ENCODE peak calls at places on chromosomes 12 and 14, in ten cellular contexts. H is RWPE2, P is brain microvascular endothelial cell, N is choroid plexus epithelial cell, K is IMR-90, Q is endothelial cell of umbilical vein, S is stomach, C is heart left ventricle, X is AG10803, T is DND-41. G is an unnamed sample.

GRCh38 chr12:54378791-54379400 is 5.6 kb downstream of the ZNF385A start:
- DNase-seq in S (peak), T (peak), P (no peak), X (no peak), Q (peak), N (no peak), H (no peak), C (peak), K (no peak), G (no peak)

GRCh38 chr12:94078138-94078723 is 70.1 kb upstream of the PLXNC1 start:
- DNase-seq in H (no peak), Q (no peak), T (peak), P (no peak), N (no peak), K (no peak), X (no peak), C (no peak), S (no peak), G (no peak)

GRCh38 chr12:1880876-1881275 is 37.6 kb downstream of the CACNA2D4 start:
- DNase-seq in S (no peak), P (no peak), X (no peak), K (no peak), C (no peak), N (no peak), T (no peak), H (no peak), Q (no peak), G (no peak)

GRCh38 chr12:55797068-55797467 is 20.5 kb downstream of the SARNP start:
- DNase-seq in Q (peak), T (peak), K (peak), H (no peak), P (peak), N (peak), C (no peak), S (no peak), X (peak), G (peak)

GRCh38 chr14:50531595-50532501 is 521 bp downstream of the MAP4K5 start:
- DNase-seq in X (peak), P (peak), T (peak), N (peak), K (peak), S (peak), C (peak), Q (peak), H (peak), G (peak)

GRCh38 chr12:116726749-116727148 is 11.1 kb downstream of the SPRING1 start:
- DNase-seq in N (peak), K (no peak), Q (peak), X (peak), C (no peak), T (no peak), H (no peak), P (no peak), S (no peak), G (peak)

GRCh38 chr12:3071710-3072109 is 5.5 kb upstream of the TSPAN9 start:
- DNase-seq in H (no peak), X (no peak), N (no peak), K (no peak), T (no peak), Q (no peak), S (no peak), P (no peak), C (no peak), G (no peak)

GRCh38 chr14:93688239-93688666 is 100.0 kb downstream of the PRIMA1 start:
- DNase-seq in C (no peak), T (no peak), H (no peak), Q (no peak), S (no peak), P (no peak), N (no peak), K (no peak), X (no peak), G (no peak)

GRCh38 chr12:19388131-19388549 is 51.2 kb upstream of the AEBP2 start:
- DNase-seq in C (peak), S (no peak), X (peak), P (no peak), H (no peak), Q (no peak), T (no peak), N (peak), K (peak), G (peak)

GRCh38 chr12:56220611-56221232 is 1.0 kb downstream of the RNF41 start:
- DNase-seq in Q (peak), C (no peak), K (peak), T (no peak), P (no peak), S (no peak), H (no peak), X (peak), N (peak), G (peak)

GRCh38 chr12:79512068-79512467 is 178.7 kb downstream of the PAWR start:
- DNase-seq in X (no peak), H (no peak), P (no peak), Q (no peak), K (no peak), C (no peak), T (no peak), N (no peak), S (no peak), G (no peak)

GRCh38 chr14:89417111-89417468 is at the start of gene FOXN3:
- DNase-seq in N (peak), K (peak), C (peak), S (peak), T (peak), X (peak), H (peak), Q (peak), P (peak), G (peak)

GRCh38 chr12:121026274-121027045 is 10.2 kb upstream of the C12orf43 start:
- DNase-seq in N (no peak), K (no peak), T (no peak), C (no peak), X (no peak), P (no peak), Q (no peak), H (no peak), S (no peak), G (no peak)

GRCh38 chr12:22355011-22355580 is 20.6 kb upstream of the ST8SIA1 start:
- DNase-seq in X (no peak), N (no peak), H (no peak), T (no peak), Q (no peak), P (no peak), C (no peak), K (no peak), S (no peak), G (no peak)

GRCh38 chr12:10331642-10332239 is 24.1 kb downstream of the KLRD1 start:
- DNase-seq in T (no peak), Q (peak), C (no peak), X (peak), N (peak), S (no peak), P (peak), K (peak), H (no peak), G (peak)

GRCh38 chr14:54676822-54677708 is 110.1 kb downstream of the SAMD4A start:
- DNase-seq in K (peak), N (peak), S (no peak), P (peak), Q (peak), T (no peak), X (peak), H (no peak), C (no peak), G (peak)

GRCh38 chr12:51139292-51139844 is 33.6 kb downstream of the TFCP2 start:
- DNase-seq in T (no peak), N (no peak), X (no peak), C (no peak), S (no peak), P (no peak), H (no peak), Q (no peak), K (no peak), G (no peak)

GRCh38 chr12:15830538-15830937 is 41.4 kb upstream of the EPS8 start:
- DNase-seq in H (no peak), N (peak), C (no peak), P (peak), X (peak), S (no peak), T (no peak), K (peak), Q (no peak), G (peak)

GRCh38 chr12:116415408-116416108 is 138.1 kb upstream of the MED13L start:
- DNase-seq in K (no peak), X (no peak), T (no peak), S (no peak), Q (no peak), N (no peak), C (no peak), P (no peak), H (no peak), G (no peak)

GRCh38 chr14:74911221-74911620 is 11.8 kb downstream of the RPS6KL1 start:
- DNase-seq in C (no peak), T (no peak), P (no peak), S (no peak), K (no peak), N (no peak), X (no peak), Q (no peak), H (no peak), G (no peak)

GRCh38 chr14:101500681-101501080 is 60.6 kb upstream of the DIO3 start:
- DNase-seq in S (no peak), K (no peak), N (no peak), C (no peak), P (no peak), T (no peak), X (no peak), Q (no peak), H (peak), G (no peak)

GRCh38 chr14:104549536-104550339 is 29.8 kb upstream of the C14orf180 start:
- DNase-seq in P (no peak), X (no peak), T (no peak), C (no peak), S (no peak), N (no peak), K (no peak), Q (no peak), H (no peak), G (no peak)

GRCh38 chr12:89385965-89386537 is 33.8 kb upstream of the DUSP6 start:
- DNase-seq in S (no peak), Q (no peak), T (no peak), K (no peak), N (no peak), H (no peak), C (no peak), P (no peak), X (no peak), G (no peak)

GRCh38 chr14:45287609-45288008 is 34.6 kb upstream of the MIS18BP1 start:
- DNase-seq in P (no peak), K (no peak), T (no peak), Q (no peak), N (peak), H (no peak), X (no peak), S (no peak), C (no peak), G (no peak)

GRCh38 chr12:104686196-104686595 is 229.4 kb downstream of the CHST11 start:
- DNase-seq in X (no peak), P (no peak), K (peak), H (no peak), T (peak), N (peak), C (no peak), Q (peak), S (no peak), G (peak)

GRCh38 chr12:19085090-19085489 is 44.4 kb upstream of the PLEKHA5 start:
- DNase-seq in H (no peak), Q (no peak), P (no peak), T (no peak), C (no peak), X (no peak), K (no peak), S (no peak), N (no peak), G (peak)

GRCh38 chr14:59362533-59362932 is 102.6 kb downstream of the GPR135 start:
- DNase-seq in T (no peak), X (no peak), H (no peak), P (peak), Q (peak), K (peak), S (no peak), N (peak), C (no peak), G (peak)

GRCh38 chr14:36505892-36506731 is 13.9 kb downstream of the NKX2-1 start:
- DNase-seq in K (no peak), X (no peak), N (no peak), H (no peak), T (no peak), Q (no peak), P (no peak), S (no peak), C (no peak), G (no peak)

GRCh38 chr12:57214398-57214781 is 2.2 kb upstream of the NXPH4 start:
- DNase-seq in X (peak), Q (peak), S (peak), P (peak), T (peak), H (no peak), K (peak), N (peak), C (peak), G (peak)

DNA sequence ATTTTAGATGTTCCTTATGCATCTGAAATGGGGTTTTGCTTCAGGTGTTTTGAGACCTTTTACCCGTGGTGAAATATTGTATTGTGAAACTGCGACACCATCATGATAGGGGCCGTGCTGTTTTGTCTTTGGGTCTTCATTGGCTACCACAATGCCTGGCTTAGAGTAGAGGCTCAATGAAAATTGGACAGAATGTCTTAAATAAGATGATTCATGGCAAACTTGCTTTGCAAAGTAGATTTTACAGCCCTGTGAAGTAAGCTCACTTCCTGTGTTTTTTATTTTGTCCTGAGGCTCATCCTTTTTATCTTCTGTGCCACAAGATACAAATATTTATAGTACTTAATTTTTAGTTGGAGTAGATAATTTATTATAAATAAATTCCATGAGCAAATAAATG is 111.3 kb upstream of the FRMD6 start:
- DNase-seq in K (peak), Q (no peak), P (no peak), X (peak), H (no peak), T (no peak), N (peak), C (no peak), S (no peak), G (peak)
- H3K4me3 ChIP-seq in K (no peak), Q (no peak), P (no peak), X (no peak), H (no peak), T (no peak), N (no peak), C (no peak), S (no peak), G (no peak)

DNA sequence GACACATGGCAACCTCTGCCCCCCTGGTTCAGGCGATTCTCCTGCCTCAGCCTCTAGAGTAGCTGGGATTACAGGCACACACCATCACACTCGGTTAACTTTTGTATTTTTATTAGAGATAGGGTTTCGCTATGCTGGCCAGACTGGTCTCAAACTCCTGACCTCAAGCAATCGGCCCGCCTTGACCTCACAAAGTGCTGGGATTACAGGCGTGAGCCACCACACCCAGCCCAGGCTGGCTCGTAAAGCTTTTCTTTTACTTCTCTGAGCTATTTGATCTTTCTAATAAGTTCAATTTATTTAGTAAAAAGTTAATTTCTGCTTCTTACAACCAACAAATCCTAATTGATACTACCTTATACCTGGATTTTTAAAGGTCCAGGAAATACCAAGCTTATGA is 127.4 kb upstream of the KRR1 start:
- DNase-seq in C (no peak), Q (no peak), P (no peak), K (no peak), X (no peak), N (no peak), T (no peak), H (no peak), S (no peak), G (no peak)
- TF ChIP-seq CTCF in C (no peak), Q (no peak), P (no peak), K (no peak), X (no peak), N (no peak), T (no peak), H (no peak), S (no peak), G (no peak)

DNA sequence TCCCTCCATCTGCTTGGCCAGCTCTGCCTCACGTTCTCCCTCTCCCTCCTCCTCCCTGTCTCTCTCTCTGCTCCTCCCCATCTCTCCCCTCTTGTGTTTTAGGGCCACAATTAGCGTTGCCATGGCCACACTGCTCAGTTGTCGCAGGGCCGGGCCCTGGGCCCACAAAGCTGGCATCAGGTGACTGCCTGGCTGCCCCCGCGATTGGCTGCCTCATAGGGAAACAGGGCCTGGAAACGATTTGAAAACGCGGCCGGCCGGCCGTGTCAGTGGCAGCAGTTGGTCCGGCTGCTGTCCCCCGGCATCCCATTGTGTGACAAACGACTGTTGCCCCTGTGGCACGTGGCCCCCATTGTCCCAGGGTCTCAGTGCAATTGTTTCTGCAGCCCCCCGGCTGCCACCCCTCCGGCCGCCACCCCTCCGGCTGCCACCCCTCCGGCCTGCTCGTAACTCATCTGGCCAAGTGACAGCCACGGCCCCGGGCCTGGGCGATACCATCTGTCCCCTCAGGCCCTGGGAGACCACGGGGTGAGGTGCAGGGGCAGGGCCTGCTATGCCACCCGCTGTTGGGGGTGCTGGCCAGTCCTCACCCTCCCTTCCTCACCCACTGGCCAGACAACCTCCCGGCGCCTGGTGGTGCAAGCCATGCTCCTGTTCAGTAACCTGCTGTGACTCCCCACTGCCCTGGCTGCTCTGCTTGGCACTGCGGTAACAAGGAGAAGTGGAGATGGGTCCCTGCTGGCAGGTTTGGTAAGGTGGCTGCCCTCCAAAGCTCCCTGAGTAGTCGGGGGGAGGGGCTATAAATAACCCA is 17.3 kb downstream of the FOXN4 start:
- DNase-seq in K (no peak), C (peak), T (no peak), X (peak), P (no peak), N (peak), S (peak), Q (no peak), H (no peak), G (peak)
- H3K4me3 ChIP-seq in K (no peak), C (peak), T (no peak), X (peak), P (peak), N (no peak), S (peak), Q (no peak), H (no peak), G (no peak)

GRCh38 chr12:43937947-43938346 is 102.1 kb downstream of the TMEM117 start:
- DNase-seq in Q (peak), P (peak), T (no peak), S (no peak), H (no peak), N (peak), C (no peak), K (peak), X (peak), G (peak)
- TF ChIP-seq CTCF in Q (peak), P (peak), T (no peak), S (no peak), H (no peak), N (peak), C (no peak), K (peak), X (peak), G (peak)

DNA sequence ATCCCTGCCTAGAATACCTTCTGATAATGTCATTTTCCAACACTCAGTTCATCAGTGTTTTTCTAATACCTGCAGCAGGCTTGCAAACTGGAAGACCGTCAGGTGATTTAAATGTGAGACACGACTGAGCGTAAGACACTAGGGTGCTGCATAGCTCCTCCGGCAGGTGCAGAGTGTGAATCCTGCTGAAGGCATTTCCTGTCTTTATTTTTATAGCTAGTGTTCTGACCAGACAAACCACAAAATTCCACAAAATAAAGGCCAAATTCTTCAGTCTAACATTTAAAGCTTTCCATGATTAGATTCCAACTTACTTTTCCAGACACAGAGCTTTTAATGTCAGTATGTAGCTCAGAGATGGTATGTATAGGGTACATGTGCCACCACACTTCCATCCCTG is 70.7 kb downstream of the BBS10 start:
- DNase-seq in Q (peak), P (peak), S (no peak), C (no peak), X (peak), H (no peak), T (no peak), K (peak), N (peak), G (peak)
- H3K4me3 ChIP-seq in Q (no peak), P (no peak), S (no peak), C (no peak), X (no peak), H (no peak), T (no peak), K (no peak), N (no peak), G (no peak)

DNA sequence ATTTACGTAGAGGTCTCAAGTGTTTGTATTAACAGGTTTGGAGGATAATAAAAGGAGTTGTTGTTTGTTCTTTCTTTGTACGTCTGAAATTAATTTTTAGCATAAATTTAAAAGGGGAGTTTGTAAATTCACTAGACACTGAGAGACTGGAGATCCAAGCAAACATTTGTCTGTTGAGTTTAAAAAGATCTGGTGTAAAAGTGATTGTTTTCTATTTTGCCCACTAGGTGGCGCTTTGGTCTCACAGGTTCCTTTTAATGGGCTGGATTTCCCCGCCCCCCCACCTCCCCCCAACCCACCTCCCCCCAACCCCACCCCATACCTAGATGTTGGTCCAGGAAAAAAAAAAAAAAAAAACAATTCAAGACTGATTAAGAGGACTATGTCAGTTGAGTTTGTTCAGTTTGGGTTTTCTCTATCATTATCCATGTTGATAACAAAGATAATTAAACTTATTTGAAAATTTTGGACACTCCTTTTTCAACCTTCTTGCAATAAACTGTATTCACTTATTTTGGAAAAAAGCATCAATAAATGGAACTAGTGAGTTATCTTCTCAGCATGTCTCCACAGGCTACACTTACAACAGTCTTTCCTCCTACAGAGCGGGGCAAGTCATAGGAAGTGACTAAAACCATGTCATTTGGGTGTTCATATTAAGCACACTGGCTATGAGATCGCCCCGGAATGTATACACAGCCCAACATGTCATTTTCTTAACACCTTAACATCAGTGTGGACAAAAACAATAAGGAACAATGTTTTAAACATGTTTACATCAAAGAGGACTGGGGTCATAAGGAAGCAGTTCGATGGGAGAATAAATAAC is 841.1 kb downstream of the NRXN3 start:
- DNase-seq in H (peak), K (peak), X (peak), T (peak), P (peak), S (no peak), N (peak), Q (peak), C (no peak), G (peak)
- TF ChIP-seq CTCF in H (peak), K (peak), X (peak), T (peak), P (peak), S (peak), N (peak), Q (peak), C (peak), G (peak)

G was measured in fibroblast of mammary gland.